ENCODE peak calls at places on chromosome 3, in nine cellular contexts. One of them, this sample, is unnamed.

GRCh38 chr3:27720899-27721716 is 1.0 kb downstream of the EOMES start:
- DNase-seq in stimulated activated CD4-positive, alpha-beta T cell treated with anti-CD3 and anti-CD28 coated beads, Interleukin-1b, Interleukin-23, amount 100 ng/mL, for 48 hours: no peak
- DNase-seq in HEK293T: peak
- DNase-seq in activated gamma-delta T cell treated with Interleukin-2 at 50 U/mL for 16 hours: no peak
- DNase-seq in tibial artery: no peak
- DNase-seq in NCI-H460: no peak
- DNase-seq in iPS DF 6.9: no peak
- DNase-seq in choroid plexus epithelial cell: no peak
- DNase-seq in thoracic aorta: no peak
- DNase-seq in this sample: no peak

GRCh38 chr3:182027366-182027765 is 315.6 kb downstream of the SOX2 start:
- DNase-seq in stimulated activated CD4-positive, alpha-beta T cell treated with anti-CD3 and anti-CD28 coated beads, Interleukin-1b, Interleukin-23, amount 100 ng/mL, for 48 hours: no peak
- DNase-seq in HEK293T: no peak
- DNase-seq in activated gamma-delta T cell treated with Interleukin-2 at 50 U/mL for 16 hours: no peak
- DNase-seq in tibial artery: no peak
- DNase-seq in NCI-H460: no peak
- DNase-seq in iPS DF 6.9: no peak
- DNase-seq in choroid plexus epithelial cell: peak
- DNase-seq in thoracic aorta: no peak
- DNase-seq in this sample: no peak

GRCh38 chr3:159859424-159859823 is 129.2 kb upstream of the IL12A start:
- DNase-seq in stimulated activated CD4-positive, alpha-beta T cell treated with anti-CD3 and anti-CD28 coated beads, Interleukin-1b, Interleukin-23, amount 100 ng/mL, for 48 hours: no peak
- DNase-seq in HEK293T: no peak
- DNase-seq in activated gamma-delta T cell treated with Interleukin-2 at 50 U/mL for 16 hours: no peak
- DNase-seq in tibial artery: no peak
- DNase-seq in NCI-H460: no peak
- DNase-seq in iPS DF 6.9: no peak
- DNase-seq in choroid plexus epithelial cell: no peak
- DNase-seq in thoracic aorta: no peak
- DNase-seq in this sample: no peak

GRCh38 chr3:127953636-127954035 is 38.6 kb downstream of the KBTBD12 start:
- DNase-seq in stimulated activated CD4-positive, alpha-beta T cell treated with anti-CD3 and anti-CD28 coated beads, Interleukin-1b, Interleukin-23, amount 100 ng/mL, for 48 hours: no peak
- DNase-seq in HEK293T: no peak
- DNase-seq in activated gamma-delta T cell treated with Interleukin-2 at 50 U/mL for 16 hours: no peak
- DNase-seq in tibial artery: no peak
- DNase-seq in NCI-H460: no peak
- DNase-seq in iPS DF 6.9: no peak
- DNase-seq in choroid plexus epithelial cell: no peak
- DNase-seq in thoracic aorta: no peak
- DNase-seq in this sample: no peak

GRCh38 chr3:9947025-9947995 is 4.9 kb downstream of the PRRT3 start:
- DNase-seq in stimulated activated CD4-positive, alpha-beta T cell treated with anti-CD3 and anti-CD28 coated beads, Interleukin-1b, Interleukin-23, amount 100 ng/mL, for 48 hours: no peak
- DNase-seq in HEK293T: no peak
- DNase-seq in activated gamma-delta T cell treated with Interleukin-2 at 50 U/mL for 16 hours: no peak
- DNase-seq in tibial artery: peak
- DNase-seq in NCI-H460: peak
- DNase-seq in iPS DF 6.9: no peak
- DNase-seq in choroid plexus epithelial cell: peak
- DNase-seq in thoracic aorta: no peak
- DNase-seq in this sample: peak

GRCh38 chr3:23923786-23924185 is 6.9 kb downstream of the RPL15 start:
- DNase-seq in stimulated activated CD4-positive, alpha-beta T cell treated with anti-CD3 and anti-CD28 coated beads, Interleukin-1b, Interleukin-23, amount 100 ng/mL, for 48 hours: no peak
- DNase-seq in HEK293T: no peak
- DNase-seq in activated gamma-delta T cell treated with Interleukin-2 at 50 U/mL for 16 hours: no peak
- DNase-seq in tibial artery: no peak
- DNase-seq in NCI-H460: no peak
- DNase-seq in iPS DF 6.9: no peak
- DNase-seq in choroid plexus epithelial cell: peak
- DNase-seq in thoracic aorta: no peak
- DNase-seq in this sample: peak

GRCh38 chr3:153414972-153415371 is 252.9 kb downstream of the RAP2B start:
- DNase-seq in stimulated activated CD4-positive, alpha-beta T cell treated with anti-CD3 and anti-CD28 coated beads, Interleukin-1b, Interleukin-23, amount 100 ng/mL, for 48 hours: no peak
- DNase-seq in HEK293T: no peak
- DNase-seq in activated gamma-delta T cell treated with Interleukin-2 at 50 U/mL for 16 hours: no peak
- DNase-seq in tibial artery: no peak
- DNase-seq in NCI-H460: no peak
- DNase-seq in iPS DF 6.9: no peak
- DNase-seq in choroid plexus epithelial cell: peak
- DNase-seq in thoracic aorta: no peak
- DNase-seq in this sample: no peak

GRCh38 chr3:14630404-14631100 is 21.0 kb upstream of the CCDC174 start:
- DNase-seq in stimulated activated CD4-positive, alpha-beta T cell treated with anti-CD3 and anti-CD28 coated beads, Interleukin-1b, Interleukin-23, amount 100 ng/mL, for 48 hours: no peak
- DNase-seq in HEK293T: no peak
- DNase-seq in activated gamma-delta T cell treated with Interleukin-2 at 50 U/mL for 16 hours: no peak
- DNase-seq in tibial artery: no peak
- DNase-seq in NCI-H460: no peak
- DNase-seq in iPS DF 6.9: no peak
- DNase-seq in choroid plexus epithelial cell: peak
- DNase-seq in thoracic aorta: no peak
- DNase-seq in this sample: no peak

GRCh38 chr3:151434151-151434890 is 26.5 kb downstream of the IGSF10 start:
- DNase-seq in stimulated activated CD4-positive, alpha-beta T cell treated with anti-CD3 and anti-CD28 coated beads, Interleukin-1b, Interleukin-23, amount 100 ng/mL, for 48 hours: no peak
- DNase-seq in HEK293T: no peak
- DNase-seq in activated gamma-delta T cell treated with Interleukin-2 at 50 U/mL for 16 hours: no peak
- DNase-seq in tibial artery: no peak
- DNase-seq in NCI-H460: peak
- DNase-seq in iPS DF 6.9: no peak
- DNase-seq in choroid plexus epithelial cell: peak
- DNase-seq in thoracic aorta: no peak
- DNase-seq in this sample: peak

GRCh38 chr3:32313723-32314473 is 75.4 kb downstream of the CMTM8 start:
- DNase-seq in stimulated activated CD4-positive, alpha-beta T cell treated with anti-CD3 and anti-CD28 coated beads, Interleukin-1b, Interleukin-23, amount 100 ng/mL, for 48 hours: peak
- DNase-seq in HEK293T: no peak
- DNase-seq in activated gamma-delta T cell treated with Interleukin-2 at 50 U/mL for 16 hours: no peak
- DNase-seq in tibial artery: no peak
- DNase-seq in NCI-H460: no peak
- DNase-seq in iPS DF 6.9: no peak
- DNase-seq in choroid plexus epithelial cell: peak
- DNase-seq in thoracic aorta: no peak
- DNase-seq in this sample: peak